ENCODE peak calls at places on chromosomes 3 and 15, in six cellular contexts. Z is lower lobe of right lung; W is Peyer's patch; X is keratinocyte; I is CD8-positive, alpha-beta memory T cell; E is heart left ventricle. T is an unnamed sample. For H3K27me3 and H3K36me3, the result is how much of the 10 kb centered on the place peaks cover.

GRCh38 chr15:36954486-36954885 is 145.9 kb downstream of the MEIS2 start:
- DNase-seq in Z (no peak), W (no peak), X (no peak), I (no peak), E (no peak), T (no peak)

GRCh38 chr3:116453676-116454346 is 8.5 kb upstream of the LSAMP start:
- DNase-seq in Z (no peak), W (no peak), X (no peak), I (no peak), E (no peak), T (no peak)

GRCh38 chr3:51657234-51657633 is 13.8 kb upstream of the TEX264 start:
- DNase-seq in Z (no peak), W (no peak), X (no peak), I (no peak), E (no peak), T (no peak)

GRCh38 chr3:127064391-127065137 is 81.6 kb downstream of the PLXNA1 start:
- DNase-seq in Z (peak), W (peak), X (no peak), I (no peak), E (no peak), T (peak)

GRCh38 chr15:39498642-39499041 is 82.2 kb upstream of the THBS1 start:
- DNase-seq in Z (no peak), W (no peak), X (no peak), I (no peak), E (no peak), T (no peak)

GRCh38 chr3:153963012-153963411 is 158.2 kb upstream of the ARHGEF26 start:
- DNase-seq in Z (no peak), W (no peak), X (no peak), I (no peak), E (no peak), T (no peak)

GRCh38 chr3:185363662-185364203 is 797 bp downstream of the MAP3K13 start:
- DNase-seq in Z (no peak), W (no peak), X (no peak), I (no peak), E (no peak), T (no peak)

GRCh38 chr3:192819001-192819569 is 91.7 kb upstream of the FGF12 start:
- DNase-seq in Z (no peak), W (no peak), X (peak), I (no peak), E (no peak), T (peak)

GRCh38 chr15:72140088-72140487 is 21.9 kb downstream of the SENP8 start:
- DNase-seq in Z (no peak), W (no peak), X (no peak), I (no peak), E (no peak), T (no peak)

GRCh38 chr15:36632196-36632595 is 52.8 kb downstream of the CDIN1 start:
- DNase-seq in Z (no peak), W (no peak), X (peak), I (no peak), E (no peak), T (peak)

GRCh38 chr15:40578892-40579291 is 9.8 kb downstream of the RPUSD2 start:
- DNase-seq in Z (no peak), W (no peak), X (no peak), I (no peak), E (no peak), T (no peak)

GRCh38 chr3:138936763-138937689 is 9.9 kb downstream of the FOXL2 start:
- DNase-seq in Z (no peak), W (no peak), X (no peak), I (no peak), E (no peak), T (no peak)
- H3K27me3 ChIP-seq in Z (half or more), W (under half), X (half or more), I (half or more), E (half or more), T (half or more)

DNA sequence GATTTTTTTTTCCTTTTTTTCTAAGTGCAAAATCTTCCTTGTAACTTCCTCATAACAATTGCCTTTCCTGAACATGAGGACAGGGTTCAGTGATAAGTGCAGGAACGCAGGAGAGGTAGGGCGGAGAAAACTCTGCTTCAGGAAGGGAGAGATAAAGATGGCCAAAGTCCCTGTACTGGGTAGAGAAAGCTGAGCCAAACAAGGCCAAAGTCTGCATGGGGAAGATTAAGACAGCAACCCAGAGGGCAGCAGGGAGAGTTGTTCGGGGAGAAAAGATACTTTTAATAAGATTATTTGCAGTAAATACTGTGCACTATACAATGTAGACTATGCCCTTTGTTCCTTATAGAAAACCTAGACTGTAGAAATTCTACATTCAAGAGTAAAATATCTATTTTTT is 55.4 kb upstream of the LRRFIP2 start:
- DNase-seq in Z (no peak), W (no peak), X (no peak), I (no peak), E (no peak), T (no peak)
- H3K4me3 ChIP-seq in Z (no peak), W (no peak), X (no peak), I (no peak), E (no peak), T (no peak)

GRCh38 chr3:45741247-45741646 is 52.1 kb downstream of the SACM1L start:
- DNase-seq in Z (no peak), W (no peak), X (no peak), I (no peak), E (no peak), T (no peak)
- H3K36me3 ChIP-seq in Z (half or more), W (under half), X (under half), I (half or more), E (under half), T (under half)

GRCh38 chr3:53583161-53583690 is 88.8 kb downstream of the CACNA1D start:
- DNase-seq in Z (no peak), W (no peak), X (no peak), I (no peak), E (no peak), T (no peak)

GRCh38 chr3:53585042-53585441 is 90.6 kb downstream of the CACNA1D start:
- DNase-seq in Z (no peak), W (no peak), X (no peak), I (no peak), E (no peak), T (no peak)

GRCh38 chr3:53577486-53577885 is 83.1 kb downstream of the CACNA1D start:
- DNase-seq in Z (no peak), W (no peak), X (no peak), I (no peak), E (no peak), T (no peak)

GRCh38 chr3:53579636-53580035 is 85.2 kb downstream of the CACNA1D start:
- DNase-seq in Z (no peak), W (no peak), X (no peak), I (no peak), E (no peak), T (no peak)

GRCh38 chr3:53581671-53582070 is 87.3 kb downstream of the CACNA1D start:
- DNase-seq in Z (no peak), W (no peak), X (no peak), I (no peak), E (no peak), T (no peak)
- H3K27me3 ChIP-seq in Z (under half), W (under half), X (under half), I (under half), E (under half), T (under half)

DNA sequence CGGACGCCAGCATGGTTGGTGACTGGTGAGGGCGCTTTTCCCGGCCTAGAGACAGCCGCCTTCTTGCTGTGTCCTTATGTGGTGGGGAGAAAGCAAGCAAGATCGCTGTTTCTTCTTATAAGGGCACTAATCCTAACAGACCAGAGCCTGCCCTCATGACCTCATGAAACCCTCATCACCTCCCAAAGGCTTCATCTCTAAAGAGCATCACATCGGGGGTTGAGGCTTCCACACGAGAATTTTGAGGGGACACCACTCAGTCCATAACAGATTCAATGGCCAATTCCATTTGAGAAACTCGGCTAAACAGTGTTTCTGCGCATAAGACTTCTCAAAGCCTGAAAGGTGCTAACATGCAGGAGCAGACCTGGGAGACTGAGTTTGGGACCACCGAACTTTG is 54.0 kb downstream of the VGLL4 start:
- DNase-seq in Z (no peak), W (no peak), X (no peak), I (no peak), E (no peak), T (no peak)
- H3K4me3 ChIP-seq in Z (no peak), W (no peak), X (no peak), I (no peak), E (no peak), T (no peak)

DNA sequence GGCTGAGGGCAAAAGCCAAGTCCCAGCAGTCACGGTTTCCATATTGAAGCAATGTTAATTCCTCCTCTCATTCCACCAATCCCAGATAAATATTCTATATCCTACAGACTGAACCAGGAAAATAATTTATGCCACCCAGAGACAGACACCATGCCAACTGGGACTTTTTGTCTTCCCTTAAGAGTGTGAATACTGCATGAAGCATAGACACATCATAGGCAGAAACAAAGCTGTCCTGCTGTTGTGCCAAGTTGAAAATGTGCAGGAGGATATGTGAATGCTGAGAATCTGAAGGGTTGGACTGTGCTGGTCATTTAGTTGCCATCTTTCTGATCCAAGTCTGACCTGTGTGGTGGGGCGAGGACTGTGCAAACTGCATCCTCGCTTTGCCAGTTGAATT is 37.7 kb downstream of the RFTN1 start:
- DNase-seq in Z (no peak), W (no peak), X (no peak), I (no peak), E (no peak), T (no peak)
- H3K36me3 ChIP-seq in Z (under half), W (under half), X (under half), I (under half), E (under half), T (under half)

T was measured in kidney epithelial cell.